ENCODE peak calls at places on chromosome 15, in six cellular contexts. B is AG08396, N is ovary, D is fibroblast of pulmonary artery, F is SHP77, O is left ventricle myocardium superior. P is an unnamed sample.

GRCh38 chr15:79090487-79091203 is at the start of gene RASGRF1:
- DNase-seq in D (no peak), O (no peak), N (no peak), F (no peak), B (no peak), P (no peak)

GRCh38 chr15:51260262-51260661 is 78.1 kb downstream of the CYP19A1 start:
- DNase-seq in O (no peak), D (peak; percentile 21), F (no peak), N (no peak), B (no peak), P (no peak)

GRCh38 chr15:59176653-59177444 is 29.8 kb upstream of the LDHAL6B start:
- DNase-seq in N (no peak), O (no peak), D (no peak), B (no peak), F (no peak), P (no peak)

GRCh38 chr15:31271224-31271635 is 55.4 kb upstream of the KLF13 start:
- DNase-seq in B (peak; percentile 4), F (no peak), N (no peak), D (no peak), O (no peak), P (no peak)

GRCh38 chr15:63694184-63694583 is 97.0 kb downstream of the FBXL22 start:
- DNase-seq in O (no peak), B (no peak), N (no peak), F (no peak), D (no peak), P (no peak)

GRCh38 chr15:50135123-50135541 is 16.1 kb upstream of the ATP8B4 start:
- DNase-seq in B (no peak), F (no peak), D (no peak), O (no peak), N (no peak), P (peak; percentile 86)

GRCh38 chr15:88375234-88375926 is 91.8 kb downstream of the MRPL46 start:
- DNase-seq in O (no peak), F (no peak), N (no peak), B (peak; percentile 38), D (peak; percentile 64), P (no peak)

GRCh38 chr15:89494006-89494405 is 2.4 kb downstream of the RHCG start:
- DNase-seq in O (no peak), N (no peak), B (no peak), F (no peak), D (no peak), P (no peak)

GRCh38 chr15:62770752-62771151 is 271.8 kb upstream of the TPM1 start:
- DNase-seq in D (peak; percentile 57), B (peak; percentile 64), F (no peak), O (no peak), N (no peak), P (peak; percentile 22)

GRCh38 chr15:68332266-68332665 is 54.7 kb downstream of the FEM1B start:
- DNase-seq in O (no peak), N (no peak), B (no peak), D (no peak), F (no peak), P (no peak)

GRCh38 chr15:91516866-91517265 is 336.6 kb upstream of the SLCO3A1 start:
- DNase-seq in D (no peak), B (no peak), O (no peak), N (no peak), F (no peak), P (no peak)

GRCh38 chr15:43144512-43144911 is 11.1 kb downstream of the TMEM62 start:
- DNase-seq in F (no peak), O (no peak), B (no peak), D (no peak), N (no peak), P (no peak)

GRCh38 chr15:36468746-36469145 is 110.7 kb upstream of the CDIN1 start:
- DNase-seq in D (peak; percentile 81), N (no peak), B (peak; percentile 75), F (no peak), O (peak; percentile 31), P (no peak)

GRCh38 chr15:90336705-90337141 is 15.4 kb upstream of the ZNF774 start:
- DNase-seq in D (no peak), O (no peak), F (no peak), B (peak; percentile 35), N (no peak), P (peak; percentile 15)

GRCh38 chr15:76260246-76260938 is 50.9 kb downstream of the ETFA start:
- DNase-seq in B (no peak), F (no peak), D (no peak), O (no peak), N (no peak), P (no peak)

GRCh38 chr15:81856627-81857026 is 189.2 kb downstream of the MEX3B start:
- DNase-seq in F (no peak), B (no peak), O (no peak), D (no peak), N (no peak), P (no peak)

GRCh38 chr15:93899817-93900216 is 331.5 kb upstream of the MCTP2 start:
- DNase-seq in B (no peak), F (no peak), D (no peak), N (no peak), O (no peak), P (no peak)

GRCh38 chr15:74817370-74817737 is 4.7 kb downstream of the LMAN1L start:
- DNase-seq in F (peak; percentile 38), D (peak; percentile 11), O (peak; percentile 77), B (peak; percentile 48), N (no peak), P (no peak)

GRCh38 chr15:60899322-60899966 is 329.7 kb downstream of the RORA start:
- DNase-seq in O (no peak), D (no peak), N (no peak), F (no peak), B (no peak), P (no peak)

GRCh38 chr15:70328137-70329115 is 230.7 kb upstream of the TLE3 start:
- DNase-seq in D (peak; percentile 82), N (no peak), B (peak; percentile 63), O (peak; percentile 66), F (no peak), P (no peak)

GRCh38 chr15:26772588-26773484 is at the start of gene GABRB3:
- DNase-seq in B (peak; percentile 59), O (peak; percentile 79), N (peak; percentile 73), D (peak; percentile 10), F (peak; percentile 19), P (no peak)

GRCh38 chr15:76678766-76679165 is 226.4 kb downstream of the SCAPER start:
- DNase-seq in N (no peak), D (peak; percentile 10), O (no peak), F (no peak), B (peak; percentile 6), P (peak; percentile 70)